ENCODE peak calls at places on chromosomes 5 and 9, in seven cellular contexts. One of them, this sample, is unnamed.

GRCh38 chr5:139068060-139068459 is 130.1 kb downstream of the SIL1 start:
- DNase-seq in activated gamma-delta T cell treated with anti-CD3 and anti-CD28 coated beads, Interleukin-2, amount 50 U/mL, for 16 hours: no peak
- DNase-seq in CD8-positive, alpha-beta T cell: no peak
- DNase-seq in memory B cell: no peak
- DNase-seq in GM04504: no peak
- DNase-seq in stimulated activated CD8-positive, alpha-beta memory T cell treated with anti-CD3 and anti-CD28 coated beads, Interleukin-2, amount 100 ng/mL, for 1 hour: no peak
- DNase-seq in HEK293T: no peak
- DNase-seq in this sample: no peak

GRCh38 chr9:93680445-93681315 is 104.3 kb downstream of the PHF2 start:
- DNase-seq in activated gamma-delta T cell treated with anti-CD3 and anti-CD28 coated beads, Interleukin-2, amount 50 U/mL, for 16 hours: no peak
- DNase-seq in CD8-positive, alpha-beta T cell: no peak
- DNase-seq in memory B cell: peak
- DNase-seq in GM04504: no peak
- DNase-seq in stimulated activated CD8-positive, alpha-beta memory T cell treated with anti-CD3 and anti-CD28 coated beads, Interleukin-2, amount 100 ng/mL, for 1 hour: no peak
- DNase-seq in HEK293T: no peak
- DNase-seq in this sample: no peak

GRCh38 chr5:6598351-6598900 is 34.4 kb downstream of the NSUN2 start:
- DNase-seq in activated gamma-delta T cell treated with anti-CD3 and anti-CD28 coated beads, Interleukin-2, amount 50 U/mL, for 16 hours: no peak
- DNase-seq in CD8-positive, alpha-beta T cell: no peak
- DNase-seq in memory B cell: no peak
- DNase-seq in GM04504: no peak
- DNase-seq in stimulated activated CD8-positive, alpha-beta memory T cell treated with anti-CD3 and anti-CD28 coated beads, Interleukin-2, amount 100 ng/mL, for 1 hour: no peak
- DNase-seq in HEK293T: no peak
- DNase-seq in this sample: no peak

GRCh38 chr5:151068571-151069197 is 12.2 kb downstream of the TNIP1 start:
- DNase-seq in activated gamma-delta T cell treated with anti-CD3 and anti-CD28 coated beads, Interleukin-2, amount 50 U/mL, for 16 hours: peak
- DNase-seq in CD8-positive, alpha-beta T cell: no peak
- DNase-seq in memory B cell: peak
- DNase-seq in GM04504: no peak
- DNase-seq in stimulated activated CD8-positive, alpha-beta memory T cell treated with anti-CD3 and anti-CD28 coated beads, Interleukin-2, amount 100 ng/mL, for 1 hour: no peak
- DNase-seq in HEK293T: no peak
- DNase-seq in this sample: no peak

GRCh38 chr5:71597001-71597400 is 9.9 kb downstream of the MCCC2 start:
- DNase-seq in activated gamma-delta T cell treated with anti-CD3 and anti-CD28 coated beads, Interleukin-2, amount 50 U/mL, for 16 hours: no peak
- DNase-seq in CD8-positive, alpha-beta T cell: no peak
- DNase-seq in memory B cell: no peak
- DNase-seq in GM04504: no peak
- DNase-seq in stimulated activated CD8-positive, alpha-beta memory T cell treated with anti-CD3 and anti-CD28 coated beads, Interleukin-2, amount 100 ng/mL, for 1 hour: no peak
- DNase-seq in HEK293T: no peak
- DNase-seq in this sample: no peak

GRCh38 chr9:136764301-136764891 is at the start of gene LCN15:
- DNase-seq in activated gamma-delta T cell treated with anti-CD3 and anti-CD28 coated beads, Interleukin-2, amount 50 U/mL, for 16 hours: no peak
- DNase-seq in CD8-positive, alpha-beta T cell: no peak
- DNase-seq in memory B cell: no peak
- DNase-seq in GM04504: no peak
- DNase-seq in stimulated activated CD8-positive, alpha-beta memory T cell treated with anti-CD3 and anti-CD28 coated beads, Interleukin-2, amount 100 ng/mL, for 1 hour: no peak
- DNase-seq in HEK293T: no peak
- DNase-seq in this sample: no peak

GRCh38 chr9:5846501-5846921 is 13.6 kb upstream of the ERMP1 start:
- DNase-seq in activated gamma-delta T cell treated with anti-CD3 and anti-CD28 coated beads, Interleukin-2, amount 50 U/mL, for 16 hours: no peak
- DNase-seq in CD8-positive, alpha-beta T cell: no peak
- DNase-seq in memory B cell: no peak
- DNase-seq in GM04504: no peak
- DNase-seq in stimulated activated CD8-positive, alpha-beta memory T cell treated with anti-CD3 and anti-CD28 coated beads, Interleukin-2, amount 100 ng/mL, for 1 hour: no peak
- DNase-seq in HEK293T: no peak
- DNase-seq in this sample: no peak

GRCh38 chr5:6766558-6767191 is 53.4 kb downstream of the TENT4A start:
- DNase-seq in activated gamma-delta T cell treated with anti-CD3 and anti-CD28 coated beads, Interleukin-2, amount 50 U/mL, for 16 hours: peak
- DNase-seq in CD8-positive, alpha-beta T cell: no peak
- DNase-seq in memory B cell: no peak
- DNase-seq in GM04504: peak
- DNase-seq in stimulated activated CD8-positive, alpha-beta memory T cell treated with anti-CD3 and anti-CD28 coated beads, Interleukin-2, amount 100 ng/mL, for 1 hour: peak
- DNase-seq in HEK293T: no peak
- DNase-seq in this sample: no peak

GRCh38 chr5:12277504-12278192 is 373.4 kb upstream of the CTNND2 start:
- DNase-seq in activated gamma-delta T cell treated with anti-CD3 and anti-CD28 coated beads, Interleukin-2, amount 50 U/mL, for 16 hours: no peak
- DNase-seq in CD8-positive, alpha-beta T cell: no peak
- DNase-seq in memory B cell: no peak
- DNase-seq in GM04504: no peak
- DNase-seq in stimulated activated CD8-positive, alpha-beta memory T cell treated with anti-CD3 and anti-CD28 coated beads, Interleukin-2, amount 100 ng/mL, for 1 hour: no peak
- DNase-seq in HEK293T: no peak
- DNase-seq in this sample: no peak

GRCh38 chr5:137666109-137666850 is 69.6 kb downstream of the KLHL3 start:
- DNase-seq in activated gamma-delta T cell treated with anti-CD3 and anti-CD28 coated beads, Interleukin-2, amount 50 U/mL, for 16 hours: peak
- DNase-seq in CD8-positive, alpha-beta T cell: peak
- DNase-seq in memory B cell: no peak
- DNase-seq in GM04504: no peak
- DNase-seq in stimulated activated CD8-positive, alpha-beta memory T cell treated with anti-CD3 and anti-CD28 coated beads, Interleukin-2, amount 100 ng/mL, for 1 hour: no peak
- DNase-seq in HEK293T: no peak
- DNase-seq in this sample: peak

GRCh38 chr5:38453921-38454320 is 102.5 kb downstream of the LIFR start:
- DNase-seq in activated gamma-delta T cell treated with anti-CD3 and anti-CD28 coated beads, Interleukin-2, amount 50 U/mL, for 16 hours: no peak
- DNase-seq in CD8-positive, alpha-beta T cell: no peak
- DNase-seq in memory B cell: no peak
- DNase-seq in GM04504: no peak
- DNase-seq in stimulated activated CD8-positive, alpha-beta memory T cell treated with anti-CD3 and anti-CD28 coated beads, Interleukin-2, amount 100 ng/mL, for 1 hour: no peak
- DNase-seq in HEK293T: no peak
- DNase-seq in this sample: no peak

GRCh38 chr9:17005085-17005484 is 129.8 kb upstream of the CNTLN start:
- DNase-seq in activated gamma-delta T cell treated with anti-CD3 and anti-CD28 coated beads, Interleukin-2, amount 50 U/mL, for 16 hours: no peak
- DNase-seq in CD8-positive, alpha-beta T cell: no peak
- DNase-seq in memory B cell: no peak
- DNase-seq in GM04504: peak
- DNase-seq in stimulated activated CD8-positive, alpha-beta memory T cell treated with anti-CD3 and anti-CD28 coated beads, Interleukin-2, amount 100 ng/mL, for 1 hour: no peak
- DNase-seq in HEK293T: peak
- DNase-seq in this sample: no peak

GRCh38 chr5:151615431-151615830 is 24.3 kb upstream of the FAT2 start:
- DNase-seq in activated gamma-delta T cell treated with anti-CD3 and anti-CD28 coated beads, Interleukin-2, amount 50 U/mL, for 16 hours: no peak
- DNase-seq in CD8-positive, alpha-beta T cell: no peak
- DNase-seq in memory B cell: no peak
- DNase-seq in GM04504: no peak
- DNase-seq in stimulated activated CD8-positive, alpha-beta memory T cell treated with anti-CD3 and anti-CD28 coated beads, Interleukin-2, amount 100 ng/mL, for 1 hour: no peak
- DNase-seq in HEK293T: no peak
- DNase-seq in this sample: no peak

This sample was measured in GM19239.